ENCODE peak calls at places on chromosomes 13 and 19, in four cellular contexts. N is NCI-H1092 treated with DMSO at 0.1 percent for 48 hours, U is M059J, B is non-pigmented ciliary epithelial cell. T is an unnamed sample.

GRCh38 chr13:45228002-45228401 is 27.2 kb upstream of the KCTD4 start:
- DNase-seq in N (no peak), U (no peak), B (no peak), T (no peak)

GRCh38 chr13:24032674-24033073 is 127.8 kb upstream of the SPATA13 start:
- DNase-seq in U (no peak), B (no peak), N (no peak), T (no peak)

GRCh38 chr19:16283103-16283469 is 41.5 kb upstream of the KLF2 start:
- DNase-seq in U (no peak), N (no peak), B (no peak), T (no peak)

GRCh38 chr19:3699741-3700241 is 477 bp downstream of the PIP5K1C start:
- DNase-seq in N (no peak), U (no peak), B (no peak), T (no peak)

GRCh38 chr19:13212759-13213330 is 62.6 kb downstream of the IER2 start:
- DNase-seq in N (peak), B (no peak), U (peak), T (no peak)

GRCh38 chr19:13092608-13093260 is 9.9 kb downstream of the LYL1 start:
- DNase-seq in N (no peak), B (no peak), U (peak), T (no peak)

GRCh38 chr19:38658462-38659306 is 11.2 kb downstream of the ACTN4 start:
- DNase-seq in B (peak), N (peak), U (peak), T (peak)

GRCh38 chr13:26132756-26133155 is 80.9 kb upstream of the SHISA2 start:
- DNase-seq in U (peak), B (no peak), N (no peak), T (no peak)

GRCh38 chr19:31656507-31656906 is 307.3 kb upstream of the TSHZ3 start:
- DNase-seq in N (no peak), B (no peak), U (no peak), T (no peak)

GRCh38 chr13:39490136-39490535 is 112.9 kb downstream of the LHFPL6 start:
- DNase-seq in N (no peak), B (no peak), U (no peak), T (no peak)